ENCODE peak calls at places on chromosomes 6 and 20, in five cellular contexts. U is Kasumi-1, Z is endothelial cell, T is MCF 10A, C is T-helper 2 cell. M is an unnamed sample.

GRCh38 chr20:1185781-1186334 is 1.1 kb upstream of the TMEM74B start:
- DNase-seq in U (peak), Z (peak), C (no peak), T (peak), M (peak)

GRCh38 chr6:106643061-106643460 is 13.7 kb downstream of the QRSL1 start:
- DNase-seq in C (no peak), T (peak), Z (no peak), U (no peak), M (no peak)

GRCh38 chr20:49345538-49345937 is 67.7 kb upstream of the ZNFX1 start:
- DNase-seq in U (no peak), T (peak), C (no peak), Z (no peak), M (peak)

GRCh38 chr6:100435299-100435698 is 29.4 kb downstream of the SIM1 start:
- DNase-seq in U (no peak), Z (no peak), T (peak), C (no peak), M (peak)

GRCh38 chr6:142700676-142701185 is 244.2 kb downstream of the HIVEP2 start:
- DNase-seq in C (no peak), U (no peak), Z (no peak), T (no peak), M (no peak)

GRCh38 chr6:41426888-41427641 is 91.7 kb downstream of the NCR2 start:
- DNase-seq in U (no peak), T (no peak), C (no peak), Z (no peak), M (no peak)

GRCh38 chr6:21157186-21157929 is 436.2 kb upstream of the SOX4 start:
- DNase-seq in Z (no peak), U (no peak), T (no peak), C (no peak), M (no peak)

GRCh38 chr20:63498950-63499332 is at the start of gene EEF1A2:
- DNase-seq in Z (no peak), C (peak), T (no peak), U (no peak), M (no peak)

M was measured in AG08395.